ENCODE peak calls at places on chromosome 16, in ten cellular contexts. One of them, this sample, is unnamed.

GRCh38 chr16:4344659-4345438 is 6.3 kb downstream of the PAM16 start:
- DNase-seq in tibial artery: no peak
- DNase-seq in AG09319: no peak
- DNase-seq in A549: no peak
- DNase-seq in cardiac muscle cell: no peak
- DNase-seq in GM23338: no peak
- DNase-seq in transverse colon: no peak
- DNase-seq in mesothelial cell of epicardium: no peak
- DNase-seq in CD4-positive, alpha-beta T cell: no peak
- DNase-seq in adrenal gland: no peak
- DNase-seq in this sample: no peak

GRCh38 chr16:72427001-72427785 is 255.2 kb upstream of the PMFBP1 start:
- DNase-seq in tibial artery: no peak
- DNase-seq in AG09319: no peak
- DNase-seq in A549: no peak
- DNase-seq in cardiac muscle cell: no peak
- DNase-seq in GM23338: no peak
- DNase-seq in transverse colon: no peak
- DNase-seq in mesothelial cell of epicardium: no peak
- DNase-seq in CD4-positive, alpha-beta T cell: no peak
- DNase-seq in adrenal gland: no peak
- DNase-seq in this sample: no peak

GRCh38 chr16:68503334-68503733 is 35.8 kb upstream of the ZFP90 start:
- DNase-seq in tibial artery: no peak
- DNase-seq in AG09319: no peak
- DNase-seq in A549: no peak
- DNase-seq in cardiac muscle cell: no peak
- DNase-seq in GM23338: no peak
- DNase-seq in transverse colon: no peak
- DNase-seq in mesothelial cell of epicardium: no peak
- DNase-seq in CD4-positive, alpha-beta T cell: no peak
- DNase-seq in adrenal gland: no peak
- DNase-seq in this sample: no peak

GRCh38 chr16:84535408-84535807 is 30.9 kb upstream of the MEAK7 start:
- DNase-seq in tibial artery: no peak
- DNase-seq in AG09319: no peak
- DNase-seq in A549: no peak
- DNase-seq in cardiac muscle cell: no peak
- DNase-seq in GM23338: peak; percentile 69
- DNase-seq in transverse colon: no peak
- DNase-seq in mesothelial cell of epicardium: no peak
- DNase-seq in CD4-positive, alpha-beta T cell: no peak
- DNase-seq in adrenal gland: no peak
- DNase-seq in this sample: no peak

GRCh38 chr16:20867585-20867984 is 32.6 kb downstream of the DCUN1D3 start:
- DNase-seq in tibial artery: no peak
- DNase-seq in AG09319: no peak
- DNase-seq in A549: no peak
- DNase-seq in cardiac muscle cell: no peak
- DNase-seq in GM23338: no peak
- DNase-seq in transverse colon: no peak
- DNase-seq in mesothelial cell of epicardium: no peak
- DNase-seq in CD4-positive, alpha-beta T cell: no peak
- DNase-seq in adrenal gland: no peak
- DNase-seq in this sample: no peak

GRCh38 chr16:86910146-86910805 is 331.9 kb downstream of the FOXL1 start:
- DNase-seq in tibial artery: peak; percentile 13
- DNase-seq in AG09319: no peak
- DNase-seq in A549: no peak
- DNase-seq in cardiac muscle cell: no peak
- DNase-seq in GM23338: no peak
- DNase-seq in transverse colon: no peak
- DNase-seq in mesothelial cell of epicardium: no peak
- DNase-seq in CD4-positive, alpha-beta T cell: no peak
- DNase-seq in adrenal gland: no peak
- DNase-seq in this sample: no peak

GRCh38 chr16:69727916-69728270 is 1.5 kb upstream of the NQO1 start:
- DNase-seq in tibial artery: no peak
- DNase-seq in AG09319: no peak
- DNase-seq in A549: no peak
- DNase-seq in cardiac muscle cell: no peak
- DNase-seq in GM23338: no peak
- DNase-seq in transverse colon: no peak
- DNase-seq in mesothelial cell of epicardium: no peak
- DNase-seq in CD4-positive, alpha-beta T cell: no peak
- DNase-seq in adrenal gland: peak; percentile 58
- DNase-seq in this sample: peak; percentile 3

GRCh38 chr16:88414521-88415380 is 32.0 kb downstream of the ZNF469 start:
- DNase-seq in tibial artery: no peak
- DNase-seq in AG09319: no peak
- DNase-seq in A549: no peak
- DNase-seq in cardiac muscle cell: no peak
- DNase-seq in GM23338: no peak
- DNase-seq in transverse colon: no peak
- DNase-seq in mesothelial cell of epicardium: no peak
- DNase-seq in CD4-positive, alpha-beta T cell: no peak
- DNase-seq in adrenal gland: no peak
- DNase-seq in this sample: no peak

GRCh38 chr16:77599793-77600415 is 122.4 kb upstream of the NUDT7 start:
- DNase-seq in tibial artery: no peak
- DNase-seq in AG09319: no peak
- DNase-seq in A549: peak; percentile 54
- DNase-seq in cardiac muscle cell: peak; percentile 55
- DNase-seq in GM23338: peak; percentile 57
- DNase-seq in transverse colon: peak; percentile 11
- DNase-seq in mesothelial cell of epicardium: no peak
- DNase-seq in CD4-positive, alpha-beta T cell: no peak
- DNase-seq in adrenal gland: peak; percentile 31
- DNase-seq in this sample: peak; percentile 22

GRCh38 chr16:89863741-89864391 is 9.5 kb upstream of the TCF25 start:
- DNase-seq in tibial artery: no peak
- DNase-seq in AG09319: no peak
- DNase-seq in A549: no peak
- DNase-seq in cardiac muscle cell: no peak
- DNase-seq in GM23338: no peak
- DNase-seq in transverse colon: peak; percentile 46
- DNase-seq in mesothelial cell of epicardium: no peak
- DNase-seq in CD4-positive, alpha-beta T cell: peak; percentile 25
- DNase-seq in adrenal gland: no peak
- DNase-seq in this sample: peak; percentile 74

GRCh38 chr16:27470567-27471431 is 68.8 kb downstream of the IL21R start:
- DNase-seq in tibial artery: no peak
- DNase-seq in AG09319: no peak
- DNase-seq in A549: no peak
- DNase-seq in cardiac muscle cell: no peak
- DNase-seq in GM23338: no peak
- DNase-seq in transverse colon: no peak
- DNase-seq in mesothelial cell of epicardium: no peak
- DNase-seq in CD4-positive, alpha-beta T cell: no peak
- DNase-seq in adrenal gland: peak; percentile 78
- DNase-seq in this sample: no peak

GRCh38 chr16:27449434-27450188 is 47.6 kb downstream of the IL21R start:
- DNase-seq in tibial artery: no peak
- DNase-seq in AG09319: no peak
- DNase-seq in A549: no peak
- DNase-seq in cardiac muscle cell: no peak
- DNase-seq in GM23338: no peak
- DNase-seq in transverse colon: peak; percentile 59
- DNase-seq in mesothelial cell of epicardium: no peak
- DNase-seq in CD4-positive, alpha-beta T cell: peak; percentile 39
- DNase-seq in adrenal gland: no peak
- DNase-seq in this sample: peak; percentile 86

GRCh38 chr16:964696-965395 is 5.9 kb downstream of the LMF1 start:
- DNase-seq in tibial artery: no peak
- DNase-seq in AG09319: no peak
- DNase-seq in A549: no peak
- DNase-seq in cardiac muscle cell: no peak
- DNase-seq in GM23338: no peak
- DNase-seq in transverse colon: peak; percentile 36
- DNase-seq in mesothelial cell of epicardium: no peak
- DNase-seq in CD4-positive, alpha-beta T cell: peak; percentile 72
- DNase-seq in adrenal gland: no peak
- DNase-seq in this sample: no peak

GRCh38 chr16:65832679-65833078 is 533.8 kb upstream of the CDH5 start:
- DNase-seq in tibial artery: no peak
- DNase-seq in AG09319: no peak
- DNase-seq in A549: no peak
- DNase-seq in cardiac muscle cell: no peak
- DNase-seq in GM23338: no peak
- DNase-seq in transverse colon: no peak
- DNase-seq in mesothelial cell of epicardium: no peak
- DNase-seq in CD4-positive, alpha-beta T cell: no peak
- DNase-seq in adrenal gland: no peak
- DNase-seq in this sample: no peak

GRCh38 chr16:27572711-27573110 is 22.8 kb downstream of the KATNIP start:
- DNase-seq in tibial artery: no peak
- DNase-seq in AG09319: no peak
- DNase-seq in A549: no peak
- DNase-seq in cardiac muscle cell: no peak
- DNase-seq in GM23338: no peak
- DNase-seq in transverse colon: no peak
- DNase-seq in mesothelial cell of epicardium: no peak
- DNase-seq in CD4-positive, alpha-beta T cell: no peak
- DNase-seq in adrenal gland: no peak
- DNase-seq in this sample: no peak

GRCh38 chr16:59060212-59060611 is 326.1 kb upstream of the GOT2 start:
- DNase-seq in tibial artery: no peak
- DNase-seq in AG09319: no peak
- DNase-seq in A549: no peak
- DNase-seq in cardiac muscle cell: no peak
- DNase-seq in GM23338: no peak
- DNase-seq in transverse colon: no peak
- DNase-seq in mesothelial cell of epicardium: no peak
- DNase-seq in CD4-positive, alpha-beta T cell: no peak
- DNase-seq in adrenal gland: no peak
- DNase-seq in this sample: no peak

DNA sequence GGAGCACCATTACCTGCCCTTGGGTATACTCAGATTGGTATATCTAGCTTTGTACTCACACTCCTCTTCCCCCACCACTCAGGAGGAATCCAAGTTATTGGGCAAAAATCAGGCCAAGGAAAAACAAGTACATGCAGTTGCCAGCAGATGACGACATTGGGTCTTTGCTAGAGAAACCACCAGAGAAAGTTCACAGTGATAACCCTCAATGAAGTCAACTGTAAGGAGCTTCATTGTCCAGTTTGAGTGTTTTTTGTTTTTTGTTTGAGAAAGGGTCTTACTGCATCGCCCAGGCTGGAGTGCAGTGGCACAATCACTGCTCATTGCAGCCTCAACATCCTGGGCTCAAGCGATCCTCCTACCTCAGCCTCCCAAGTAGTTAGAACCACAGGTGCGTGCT is 34.6 kb upstream of the TOX3 start:
- DNase-seq in tibial artery: no peak
- DNase-seq in AG09319: no peak
- DNase-seq in A549: no peak
- DNase-seq in cardiac muscle cell: no peak
- DNase-seq in GM23338: peak; percentile 24
- DNase-seq in transverse colon: no peak
- DNase-seq in mesothelial cell of epicardium: no peak
- DNase-seq in CD4-positive, alpha-beta T cell: no peak
- DNase-seq in adrenal gland: no peak
- DNase-seq in this sample: no peak
- TF ChIP-seq CTCF in tibial artery: no peak
- TF ChIP-seq CTCF in AG09319: no peak
- TF ChIP-seq CTCF in A549: no peak
- TF ChIP-seq CTCF in cardiac muscle cell: no peak
- TF ChIP-seq CTCF in GM23338: peak; percentile 43
- TF ChIP-seq CTCF in transverse colon: no peak
- TF ChIP-seq CTCF in mesothelial cell of epicardium: no peak
- TF ChIP-seq CTCF in CD4-positive, alpha-beta T cell: no peak
- TF ChIP-seq CTCF in adrenal gland: no peak
- TF ChIP-seq CTCF in this sample: no peak

DNA sequence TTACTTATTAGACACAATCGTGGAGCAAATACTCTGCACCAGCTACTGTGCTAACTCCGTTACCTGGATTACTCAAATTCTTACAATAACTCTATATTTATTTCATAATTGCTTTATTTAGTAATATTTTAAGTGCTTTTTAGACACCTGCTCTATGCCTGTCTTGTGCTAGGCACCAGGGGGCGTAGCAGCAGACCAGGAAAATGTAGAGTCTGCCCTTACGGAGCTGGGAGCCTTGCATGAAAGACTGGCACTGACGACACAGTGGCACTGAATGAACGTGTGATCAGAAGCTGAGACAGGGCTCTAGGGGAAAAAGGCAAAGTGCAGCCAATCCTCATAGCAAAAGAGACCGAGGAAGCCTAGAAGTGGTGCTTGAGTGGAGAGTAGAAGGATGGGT is 486.5 kb downstream of the CDH13 start:
- DNase-seq in tibial artery: no peak
- DNase-seq in AG09319: no peak
- DNase-seq in A549: peak; percentile 10
- DNase-seq in cardiac muscle cell: peak; percentile 35
- DNase-seq in GM23338: peak; percentile 66
- DNase-seq in transverse colon: no peak
- DNase-seq in mesothelial cell of epicardium: no peak
- DNase-seq in CD4-positive, alpha-beta T cell: no peak
- DNase-seq in adrenal gland: no peak
- DNase-seq in this sample: no peak
- TF ChIP-seq CTCF in tibial artery: peak; percentile 27
- TF ChIP-seq CTCF in AG09319: peak; percentile 60
- TF ChIP-seq CTCF in A549: peak; percentile 7
- TF ChIP-seq CTCF in cardiac muscle cell: peak; percentile 71
- TF ChIP-seq CTCF in GM23338: peak; percentile 84
- TF ChIP-seq CTCF in transverse colon: peak; percentile 20
- TF ChIP-seq CTCF in mesothelial cell of epicardium: no peak
- TF ChIP-seq CTCF in CD4-positive, alpha-beta T cell: no peak
- TF ChIP-seq CTCF in adrenal gland: peak; percentile 47
- TF ChIP-seq CTCF in this sample: no peak

DNA sequence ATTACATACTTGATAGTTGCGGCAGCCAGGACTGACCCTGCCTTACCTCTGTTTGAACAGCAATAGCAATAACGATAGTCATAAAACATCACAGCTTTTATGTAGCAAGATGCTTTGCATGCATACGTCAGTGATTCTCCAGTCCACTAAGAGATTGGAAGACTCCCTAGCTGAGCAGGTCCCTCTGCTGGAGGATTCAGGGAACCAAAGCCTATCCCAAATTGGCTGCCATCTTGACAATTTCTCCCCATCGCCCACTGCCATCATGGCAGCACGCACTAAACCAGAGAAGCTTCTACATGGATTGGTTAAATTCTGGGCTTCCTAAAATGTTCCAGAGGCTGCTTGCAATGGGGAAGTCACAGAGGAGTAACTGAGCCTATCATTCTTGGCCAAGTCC is 360.6 kb upstream of the XYLT1 start:
- DNase-seq in tibial artery: no peak
- DNase-seq in AG09319: no peak
- DNase-seq in A549: no peak
- DNase-seq in cardiac muscle cell: no peak
- DNase-seq in GM23338: peak; percentile 52
- DNase-seq in transverse colon: no peak
- DNase-seq in mesothelial cell of epicardium: no peak
- DNase-seq in CD4-positive, alpha-beta T cell: no peak
- DNase-seq in adrenal gland: no peak
- DNase-seq in this sample: no peak
- TF ChIP-seq CTCF in tibial artery: no peak
- TF ChIP-seq CTCF in AG09319: no peak
- TF ChIP-seq CTCF in A549: no peak
- TF ChIP-seq CTCF in cardiac muscle cell: no peak
- TF ChIP-seq CTCF in GM23338: peak; percentile 51
- TF ChIP-seq CTCF in transverse colon: no peak
- TF ChIP-seq CTCF in mesothelial cell of epicardium: no peak
- TF ChIP-seq CTCF in CD4-positive, alpha-beta T cell: no peak
- TF ChIP-seq CTCF in adrenal gland: no peak
- TF ChIP-seq CTCF in this sample: no peak

GRCh38 chr16:6335072-6335471 is 997.6 kb upstream of the RBFOX1 start:
- DNase-seq in tibial artery: no peak
- DNase-seq in AG09319: no peak
- DNase-seq in A549: peak; percentile 4
- DNase-seq in cardiac muscle cell: peak; percentile 22
- DNase-seq in GM23338: peak; percentile 79
- DNase-seq in transverse colon: no peak
- DNase-seq in mesothelial cell of epicardium: no peak
- DNase-seq in CD4-positive, alpha-beta T cell: no peak
- DNase-seq in adrenal gland: no peak
- DNase-seq in this sample: no peak
- TF ChIP-seq CTCF in tibial artery: no peak
- TF ChIP-seq CTCF in AG09319: peak; percentile 11
- TF ChIP-seq CTCF in A549: no peak
- TF ChIP-seq CTCF in cardiac muscle cell: peak; percentile 25
- TF ChIP-seq CTCF in GM23338: peak; percentile 77
- TF ChIP-seq CTCF in transverse colon: peak; percentile 26
- TF ChIP-seq CTCF in mesothelial cell of epicardium: peak; percentile 83
- TF ChIP-seq CTCF in CD4-positive, alpha-beta T cell: no peak
- TF ChIP-seq CTCF in adrenal gland: peak; percentile 21
- TF ChIP-seq CTCF in this sample: peak; percentile 9

This sample was measured in GM10248.